ENCODE peak calls at places on chromosomes 12 and 14, in seven cellular contexts. One of them, this sample, is unnamed.

GRCh38 chr14:57189070-57189469 is 79.6 kb downstream of the EXOC5 start:
- DNase-seq in pancreas: no peak
- DNase-seq in OCI-M1: peak
- DNase-seq in NCI-H187: no peak
- DNase-seq in activated T-cell treated with anti-CD3 and anti-CD28 coated beads, Interleukin-2, amount 50 U/mL, for 72 hours: no peak
- DNase-seq in naive thymus-derived CD8-positive, alpha-beta T cell: no peak
- DNase-seq in smooth muscle cell of the brain vasculature: no peak
- DNase-seq in this sample: no peak

GRCh38 chr14:91438845-91439244 is 21.2 kb upstream of the CCDC88C start:
- DNase-seq in pancreas: no peak
- DNase-seq in OCI-M1: no peak
- DNase-seq in NCI-H187: no peak
- DNase-seq in activated T-cell treated with anti-CD3 and anti-CD28 coated beads, Interleukin-2, amount 50 U/mL, for 72 hours: no peak
- DNase-seq in naive thymus-derived CD8-positive, alpha-beta T cell: no peak
- DNase-seq in smooth muscle cell of the brain vasculature: no peak
- DNase-seq in this sample: no peak

GRCh38 chr12:45435945-45436710 is 220.2 kb downstream of the ANO6 start:
- DNase-seq in pancreas: no peak
- DNase-seq in OCI-M1: peak
- DNase-seq in NCI-H187: no peak
- DNase-seq in activated T-cell treated with anti-CD3 and anti-CD28 coated beads, Interleukin-2, amount 50 U/mL, for 72 hours: no peak
- DNase-seq in naive thymus-derived CD8-positive, alpha-beta T cell: no peak
- DNase-seq in smooth muscle cell of the brain vasculature: no peak
- DNase-seq in this sample: no peak

GRCh38 chr12:116141110-116141832 is 136.2 kb downstream of the MED13L start:
- DNase-seq in pancreas: no peak
- DNase-seq in OCI-M1: peak
- DNase-seq in NCI-H187: no peak
- DNase-seq in activated T-cell treated with anti-CD3 and anti-CD28 coated beads, Interleukin-2, amount 50 U/mL, for 72 hours: no peak
- DNase-seq in naive thymus-derived CD8-positive, alpha-beta T cell: no peak
- DNase-seq in smooth muscle cell of the brain vasculature: no peak
- DNase-seq in this sample: no peak

GRCh38 chr12:46388427-46388992 is 15.9 kb upstream of the SLC38A2 start:
- DNase-seq in pancreas: no peak
- DNase-seq in OCI-M1: peak
- DNase-seq in NCI-H187: no peak
- DNase-seq in activated T-cell treated with anti-CD3 and anti-CD28 coated beads, Interleukin-2, amount 50 U/mL, for 72 hours: no peak
- DNase-seq in naive thymus-derived CD8-positive, alpha-beta T cell: no peak
- DNase-seq in smooth muscle cell of the brain vasculature: no peak
- DNase-seq in this sample: no peak

GRCh38 chr12:111227476-111228420 is 141.1 kb downstream of the PHETA1 start:
- DNase-seq in pancreas: no peak
- DNase-seq in OCI-M1: no peak
- DNase-seq in NCI-H187: no peak
- DNase-seq in activated T-cell treated with anti-CD3 and anti-CD28 coated beads, Interleukin-2, amount 50 U/mL, for 72 hours: no peak
- DNase-seq in naive thymus-derived CD8-positive, alpha-beta T cell: no peak
- DNase-seq in smooth muscle cell of the brain vasculature: no peak
- DNase-seq in this sample: no peak

GRCh38 chr12:43357141-43357540 is 194.9 kb downstream of the ADAMTS20 start:
- DNase-seq in pancreas: no peak
- DNase-seq in OCI-M1: no peak
- DNase-seq in NCI-H187: no peak
- DNase-seq in activated T-cell treated with anti-CD3 and anti-CD28 coated beads, Interleukin-2, amount 50 U/mL, for 72 hours: no peak
- DNase-seq in naive thymus-derived CD8-positive, alpha-beta T cell: no peak
- DNase-seq in smooth muscle cell of the brain vasculature: no peak
- DNase-seq in this sample: no peak

GRCh38 chr12:7130791-7131501 is 775 bp downstream of the CLSTN3 start:
- DNase-seq in pancreas: no peak
- DNase-seq in OCI-M1: peak
- DNase-seq in NCI-H187: peak
- DNase-seq in activated T-cell treated with anti-CD3 and anti-CD28 coated beads, Interleukin-2, amount 50 U/mL, for 72 hours: peak
- DNase-seq in naive thymus-derived CD8-positive, alpha-beta T cell: no peak
- DNase-seq in smooth muscle cell of the brain vasculature: no peak
- DNase-seq in this sample: peak

This sample was measured in activated CD8-positive, alpha-beta T cell treated with anti-CD3 and anti-CD28 coated beads for 36 hours.